ENCODE peak calls at places on chromosome 22, in six cellular contexts. O, W, N, P, M and Z are unnamed samples. For H3K4me1, the result is how much of the 10 kb centered on the place peaks cover.

GRCh38 chr22:28935140-28935539 is 51.8 kb downstream of the ZNRF3 start:
- DNase-seq in W (no peak), P (no peak), M (no peak), N (no peak), O (no peak), Z (no peak)

GRCh38 chr22:46064236-46064965 is 85.9 kb upstream of the PPARA start:
- DNase-seq in O (no peak), N (no peak), M (no peak), W (peak), P (peak), Z (no peak)

GRCh38 chr22:27129266-27129665 is 471.9 kb downstream of the MIAT start:
- DNase-seq in P (no peak), M (no peak), W (no peak), O (no peak), N (no peak), Z (no peak)

GRCh38 chr22:29095459-29095858 is 22.6 kb downstream of the KREMEN1 start:
- DNase-seq in P (no peak), M (no peak), N (no peak), O (no peak), W (no peak), Z (no peak)

GRCh38 chr22:32331236-32331917 is 26.3 kb upstream of the RFPL3 start:
- DNase-seq in P (no peak), O (peak), M (peak), N (no peak), W (no peak), Z (no peak)

GRCh38 chr22:27456696-27457503 is 344.7 kb downstream of the MN1 start:
- DNase-seq in M (no peak), P (no peak), W (no peak), N (no peak), O (no peak), Z (no peak)

GRCh38 chr22:19448076-19448607 is 631 bp upstream of the C22orf39 start:
- DNase-seq in O (no peak), M (no peak), P (peak), W (no peak), N (no peak), Z (peak)

GRCh38 chr22:48554893-48555552 is 1272.7 kb downstream of the BRD1 start:
- DNase-seq in W (no peak), M (no peak), O (peak), N (no peak), P (no peak), Z (no peak)

GRCh38 chr22:43508489-43508888 is 96.7 kb downstream of the MPPED1 start:
- DNase-seq in W (no peak), M (no peak), O (no peak), N (no peak), P (no peak), Z (no peak)

GRCh38 chr22:25331050-25331449 is 111.6 kb downstream of the CRYBB2 start:
- DNase-seq in P (no peak), M (no peak), O (no peak), N (no peak), W (no peak), Z (no peak)

GRCh38 chr22:48209473-48210271 is 1447.2 kb downstream of the TBC1D22A start:
- DNase-seq in P (no peak), N (no peak), W (no peak), O (no peak), M (no peak), Z (no peak)

GRCh38 chr22:39943366-39943765 is 16.8 kb upstream of the TMA7B start:
- DNase-seq in N (no peak), O (peak), P (no peak), W (no peak), M (no peak), Z (no peak)

GRCh38 chr22:21677606-21678443 is 12.0 kb downstream of the PPIL2 start:
- DNase-seq in P (no peak), W (no peak), O (no peak), N (no peak), M (no peak), Z (no peak)

GRCh38 chr22:45125198-45125597 is 38.5 kb upstream of the NUP50 start:
- DNase-seq in M (no peak), W (no peak), N (no peak), P (no peak), O (no peak), Z (no peak)

GRCh38 chr22:17314472-17314871 is 54.8 kb upstream of the CECR2 start:
- DNase-seq in W (no peak), P (no peak), O (no peak), N (no peak), M (no peak), Z (no peak)

GRCh38 chr22:46001046-46001425 is 24.1 kb upstream of the WNT7B start:
- DNase-seq in P (no peak), W (peak), N (no peak), O (no peak), M (no peak), Z (no peak)

GRCh38 chr22:44691796-44692661 is 10.0 kb upstream of the PRR5 start:
- DNase-seq in N (no peak), M (no peak), W (no peak), P (no peak), O (no peak), Z (peak)

GRCh38 chr22:44828193-44828592 is 75.8 kb downstream of the ARHGAP8 start:
- DNase-seq in N (no peak), M (no peak), W (no peak), P (no peak), O (peak), Z (no peak)

GRCh38 chr22:20607157-20607907 is 99.9 kb downstream of the MED15 start:
- DNase-seq in M (no peak), P (no peak), W (no peak), N (no peak), O (peak), Z (no peak)

GRCh38 chr22:40729284-40729683 is 50.0 kb downstream of the MCHR1 start:
- DNase-seq in N (no peak), O (no peak), W (no peak), P (no peak), M (no peak), Z (no peak)

GRCh38 chr22:48855593-48856307 is 971.9 kb downstream of the BRD1 start:
- DNase-seq in N (no peak), O (no peak), M (peak), W (peak), P (no peak), Z (no peak)

GRCh38 chr22:36304429-36304828 is 51.5 kb downstream of the APOL1 start:
- DNase-seq in M (no peak), O (no peak), W (no peak), P (no peak), N (no peak), Z (no peak)
- TF ChIP-seq POLR2AphosphoS5 in M (no peak), O (no peak), W (no peak), P (no peak), N (no peak), Z (no peak)

GRCh38 chr22:38700789-38701628 is at the start of gene JOSD1:
- DNase-seq in N (peak), W (peak), P (peak), M (no peak), O (peak), Z (peak)

GRCh38 chr22:38699143-38699542 is 1.6 kb downstream of the JOSD1 start:
- DNase-seq in W (no peak), M (no peak), N (no peak), O (no peak), P (no peak), Z (no peak)

GRCh38 chr22:38699784-38700183 is 959 bp downstream of the JOSD1 start:
- DNase-seq in O (no peak), W (no peak), N (no peak), M (no peak), P (no peak), Z (no peak)

GRCh38 chr22:38698407-38699094 is 2.2 kb downstream of the JOSD1 start:
- DNase-seq in M (no peak), N (no peak), O (no peak), W (no peak), P (no peak), Z (no peak)

DNA sequence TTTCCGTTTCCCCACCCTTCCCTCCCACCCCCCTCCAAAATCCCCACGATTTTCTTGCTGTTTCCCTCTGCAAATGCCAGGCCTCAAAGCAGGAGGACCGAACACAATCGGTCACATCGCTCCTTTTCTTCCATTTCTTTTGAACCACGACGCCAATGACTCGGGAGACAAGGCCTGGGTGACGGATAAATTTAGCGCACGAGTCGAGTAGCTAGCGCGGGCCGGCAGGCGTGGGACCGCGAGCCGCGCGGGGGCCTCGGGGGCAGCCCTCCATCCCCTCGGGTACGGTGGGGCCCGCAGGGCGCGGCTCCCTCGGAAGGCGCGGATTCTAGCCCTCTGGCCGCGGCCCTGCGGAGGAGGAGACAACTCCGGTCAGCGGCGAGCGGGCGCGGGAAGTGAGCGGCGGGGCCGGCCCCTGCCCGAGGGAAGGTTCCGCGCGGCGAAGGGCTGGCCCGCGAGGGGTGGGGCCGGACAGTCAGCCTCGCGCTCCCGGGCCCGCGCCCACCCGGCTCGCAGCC is 413 bp downstream of the JOSD1 start:
- DNase-seq in O (no peak), W (peak), M (no peak), N (no peak), P (peak), Z (no peak)
- H3K4me1 ChIP-seq in O (under half), W (half or more), M (half or more), N (half or more), P (half or more), Z (under half)

GRCh38 chr22:23970816-23971482 is 3.3 kb downstream of the DDT start:
- DNase-seq in O (peak), N (no peak), P (no peak), W (peak), M (no peak), Z (no peak)

GRCh38 chr22:23969071-23969470 is 2.4 kb downstream of the DDTL start:
- DNase-seq in W (no peak), P (no peak), N (no peak), O (peak), M (no peak), Z (no peak)

DNA sequence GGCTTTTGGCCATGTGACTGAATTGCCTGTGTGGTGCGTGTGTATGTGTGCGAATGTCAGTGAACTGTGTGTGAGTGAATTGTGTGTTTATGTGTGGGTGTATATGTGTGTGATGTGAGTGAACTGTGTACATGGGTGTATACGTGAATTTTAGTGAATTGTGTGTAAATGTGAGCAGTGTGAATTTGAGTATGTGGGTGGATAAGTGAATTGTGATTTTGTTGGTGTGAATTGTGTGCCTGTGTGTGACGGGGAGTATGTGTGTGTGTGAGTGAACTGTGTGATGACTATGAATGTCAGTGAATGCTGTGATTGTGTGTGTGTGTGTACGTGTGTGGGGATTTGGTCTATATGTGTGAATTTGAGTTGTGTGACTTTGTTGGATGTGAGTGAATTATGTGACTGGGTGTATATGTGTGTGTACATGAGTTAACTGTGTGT is 3.5 kb downstream of the DDTL start:
- DNase-seq in N (no peak), O (no peak), P (no peak), M (no peak), W (no peak), Z (no peak)
- TF ChIP-seq POLR2AphosphoS5 in N (no peak), O (peak), P (no peak), M (no peak), W (no peak), Z (no peak)

GRCh38 chr22:23234409-23235161 is 54.3 kb downstream of the BCR start:
- DNase-seq in M (no peak), O (no peak), W (no peak), P (no peak), N (no peak), Z (no peak)
- H3K4me1 ChIP-seq in M (half or more), O (under half), W (under half), P (under half), N (under half), Z (under half)

GRCh38 chr22:37569009-37569920 is 9.0 kb downstream of the CDC42EP1 start:
- DNase-seq in W (no peak), M (no peak), N (no peak), O (no peak), P (peak), Z (no peak)
- TF ChIP-seq POLR2AphosphoS5 in W (no peak), M (no peak), N (peak), O (no peak), P (peak), Z (no peak)